ENCODE peak calls at places on chromosomes 4 and X, in nine cellular contexts. M is left ventricle myocardium inferior, K is A549, T is upper lobe of right lung, D is IMR-90, V is psoas muscle, W is aorta, I is heart left ventricle, G is mesenchymal stem cell. A is an unnamed sample. For H3K9me3, the result is how much of the 10 kb centered on the place peaks cover.

GRCh38 chr4:61521451-61521850 is 321.3 kb downstream of the ADGRL3 start:
- DNase-seq in T (no peak), I (no peak), D (no peak), W (no peak), G (no peak), M (no peak), K (no peak), V (no peak), A (no peak)

GRCh38 chr4:35124116-35124515 is 1120.2 kb downstream of the ARAP2 start:
- DNase-seq in V (no peak), W (no peak), D (no peak), M (no peak), I (no peak), K (no peak), G (peak), T (no peak), A (no peak)

GRCh38 chr4:57490520-57490919 is 380.3 kb upstream of the IGFBP7 start:
- DNase-seq in M (no peak), K (peak), G (no peak), I (peak), T (no peak), D (no peak), V (no peak), W (no peak), A (no peak)

GRCh38 chrX:40078489-40079288 is 19.1 kb downstream of the BCOR start:
- DNase-seq in T (no peak), G (no peak), D (no peak), W (peak), I (peak), K (no peak), M (no peak), V (no peak), A (no peak)

GRCh38 chr4:67151376-67152343 is 393.6 kb downstream of the CENPC start:
- DNase-seq in D (no peak), M (no peak), I (no peak), G (no peak), W (no peak), T (no peak), K (no peak), V (no peak), A (no peak)

GRCh38 chr4:100289530-100289888 is 99.2 kb upstream of the DDIT4L start:
- DNase-seq in M (no peak), K (no peak), W (no peak), D (no peak), T (no peak), I (no peak), V (no peak), G (no peak), A (no peak)

GRCh38 chr4:37101196-37101595 is 143.3 kb upstream of the NWD2 start:
- DNase-seq in V (no peak), G (no peak), T (no peak), M (no peak), I (no peak), D (no peak), K (no peak), W (no peak), A (no peak)

GRCh38 chrX:16695079-16695676 is 17.3 kb downstream of the CTPS2 start:
- DNase-seq in T (peak), D (peak), M (peak), K (peak), W (peak), V (peak), G (peak), I (peak), A (peak)

GRCh38 chr4:116839826-116840225 is 245.6 kb downstream of the TRAM1L1 start:
- DNase-seq in I (peak), K (no peak), D (no peak), G (peak), V (no peak), M (no peak), T (no peak), W (no peak), A (no peak)

GRCh38 chrX:13092455-13092941 is 48.1 kb upstream of the FAM9C start:
- DNase-seq in K (no peak), D (no peak), T (peak), W (peak), V (peak), G (no peak), I (no peak), M (no peak), A (no peak)
- H3K27ac ChIP-seq in K (peak), D (no peak), T (peak), W (no peak), V (no peak), G (no peak), I (no peak), M (peak), A (no peak)

DNA sequence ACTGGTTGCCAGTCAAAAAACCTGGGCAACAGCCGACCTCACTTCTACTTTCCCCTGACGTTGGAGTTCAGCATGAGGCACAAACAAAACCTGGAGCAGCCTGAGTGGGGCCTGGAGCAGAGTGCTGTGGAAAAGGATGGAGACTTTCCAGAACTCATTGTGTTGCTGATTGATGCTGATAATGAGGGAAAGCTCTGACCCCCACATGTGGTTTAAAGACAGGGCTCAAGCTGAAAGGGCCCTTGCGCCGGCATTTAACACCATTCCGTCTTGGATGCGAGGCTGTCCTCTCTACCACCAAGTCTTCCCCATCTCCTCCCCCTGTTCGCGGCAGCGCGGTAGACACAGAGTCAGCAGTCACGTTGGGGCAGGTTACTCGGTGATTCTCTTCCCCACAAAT is 630 bp downstream of the CCDC158 start:
- DNase-seq in M (no peak), V (no peak), T (no peak), G (no peak), D (no peak), K (no peak), W (no peak), I (no peak), A (no peak)
- H3K4me3 ChIP-seq in M (peak), V (peak), T (peak), G (no peak), D (no peak), K (no peak), W (peak), I (no peak), A (peak)

GRCh38 chrX:49276671-49277519 is 7.3 kb downstream of the PPP1R3F start:
- DNase-seq in W (no peak), G (no peak), I (no peak), M (no peak), V (no peak), K (no peak), D (peak), T (no peak), A (no peak)
- H3K9me3 ChIP-seq in W (under half), G (under half), I (under half), M (under half), V (under half), K (under half), D (under half), T (under half), A (under half)

DNA sequence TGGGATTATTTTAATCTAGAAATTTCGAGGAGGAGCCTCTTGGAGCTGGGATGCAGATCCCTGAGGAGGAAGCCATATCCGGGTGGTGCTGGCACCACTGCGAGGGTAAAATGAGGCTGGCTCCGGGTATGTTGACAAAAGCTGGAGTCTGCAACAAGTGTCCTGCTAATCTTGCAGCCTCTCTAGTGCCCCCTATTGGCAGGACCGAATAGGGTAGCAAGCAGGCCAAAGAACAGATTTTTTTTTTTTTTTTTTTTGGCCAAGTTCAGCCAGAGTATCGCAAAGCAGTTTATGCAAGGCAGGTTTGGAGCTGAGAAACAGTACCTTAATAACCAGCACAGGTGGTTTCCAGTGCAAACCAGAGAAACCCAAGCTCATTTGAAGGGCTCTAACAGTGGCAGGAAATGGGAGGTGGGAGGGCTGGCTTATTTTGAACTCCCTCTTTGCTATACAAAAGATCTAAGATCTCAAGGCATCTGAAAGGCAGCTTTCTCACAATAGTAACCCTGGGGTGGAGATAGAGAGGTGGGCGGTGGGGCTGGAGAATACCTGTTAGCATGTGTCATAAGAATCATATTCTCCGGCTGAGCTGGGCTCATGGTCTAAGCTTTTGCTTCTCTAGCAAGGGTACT is 38.2 kb upstream of the OCIAD2 start:
- DNase-seq in M (no peak), G (no peak), K (peak), D (no peak), I (no peak), V (no peak), T (no peak), W (no peak), A (no peak)
- H3K27ac ChIP-seq in M (no peak), G (no peak), K (no peak), D (no peak), I (no peak), V (no peak), T (no peak), W (no peak), A (no peak)

GRCh38 chrX:68627986-68628385 is 19.5 kb upstream of the STARD8 start:
- DNase-seq in T (no peak), V (no peak), I (no peak), D (no peak), G (no peak), W (no peak), M (no peak), K (no peak), A (no peak)

GRCh38 chrX:68632491-68632890 is 15.0 kb upstream of the STARD8 start:
- DNase-seq in D (no peak), K (no peak), V (no peak), I (no peak), T (no peak), W (no peak), G (no peak), M (no peak), A (no peak)

GRCh38 chrX:68634649-68635227 is 12.7 kb upstream of the STARD8 start:
- DNase-seq in K (no peak), V (no peak), W (no peak), G (no peak), D (peak), M (no peak), I (no peak), T (no peak), A (no peak)

GRCh38 chrX:68631331-68631730 is 16.1 kb upstream of the STARD8 start:
- DNase-seq in M (no peak), G (no peak), K (no peak), I (no peak), D (no peak), T (no peak), W (no peak), V (no peak), A (no peak)

GRCh38 chrX:68633981-68634380 is 13.5 kb upstream of the STARD8 start:
- DNase-seq in T (no peak), V (no peak), D (no peak), M (no peak), G (no peak), I (no peak), K (no peak), W (no peak), A (no peak)
- H3K4me3 ChIP-seq in T (no peak), V (no peak), D (no peak), M (no peak), G (no peak), I (no peak), K (no peak), W (no peak), A (no peak)

DNA sequence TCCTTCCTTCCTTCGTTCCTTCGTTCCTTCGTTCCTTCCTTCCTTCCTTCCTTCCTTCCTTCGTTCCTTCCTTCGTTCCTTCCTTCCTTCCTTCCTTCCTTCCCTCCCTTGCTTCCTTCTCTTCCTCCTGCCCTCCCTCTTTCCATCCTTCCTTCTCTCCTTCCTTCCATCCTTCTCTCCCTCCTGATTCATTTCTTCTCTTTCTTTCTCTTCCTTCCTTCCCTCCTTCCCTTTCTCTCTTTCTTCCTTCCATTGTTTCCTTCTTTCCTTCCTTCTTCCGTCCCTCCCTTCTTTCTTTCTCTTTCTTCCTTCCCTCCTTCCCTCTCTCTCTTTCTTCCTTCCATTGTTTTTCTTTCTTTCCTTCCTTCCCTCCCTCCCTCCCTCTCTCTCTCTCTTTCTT is 14.5 kb downstream of the CSF2RA start:
- DNase-seq in T (no peak), I (no peak), D (no peak), V (no peak), W (no peak), K (no peak), G (no peak), M (no peak), A (no peak)
- H3K9me3 ChIP-seq in T (under half), I (under half), D (under half), V (under half), W (under half), K (under half), G (under half), M (under half), A (under half)

GRCh38 chrX:15418707-15419181 is 34.5 kb upstream of the VEGFD start:
- DNase-seq in K (no peak), T (no peak), V (no peak), D (no peak), W (no peak), I (no peak), M (no peak), G (no peak), A (no peak)

GRCh38 chrX:15418041-15418706 is 34.0 kb upstream of the VEGFD start:
- DNase-seq in M (no peak), T (no peak), I (no peak), V (no peak), W (no peak), D (peak), K (no peak), G (no peak), A (no peak)

GRCh38 chrX:15410430-15410829 is 26.2 kb upstream of the VEGFD start:
- DNase-seq in T (no peak), I (no peak), W (no peak), D (no peak), K (no peak), M (no peak), V (no peak), G (no peak), A (no peak)

GRCh38 chrX:15413101-15413500 is 28.9 kb upstream of the VEGFD start:
- DNase-seq in T (no peak), D (no peak), M (no peak), G (no peak), V (no peak), I (peak), K (no peak), W (no peak), A (no peak)

DNA sequence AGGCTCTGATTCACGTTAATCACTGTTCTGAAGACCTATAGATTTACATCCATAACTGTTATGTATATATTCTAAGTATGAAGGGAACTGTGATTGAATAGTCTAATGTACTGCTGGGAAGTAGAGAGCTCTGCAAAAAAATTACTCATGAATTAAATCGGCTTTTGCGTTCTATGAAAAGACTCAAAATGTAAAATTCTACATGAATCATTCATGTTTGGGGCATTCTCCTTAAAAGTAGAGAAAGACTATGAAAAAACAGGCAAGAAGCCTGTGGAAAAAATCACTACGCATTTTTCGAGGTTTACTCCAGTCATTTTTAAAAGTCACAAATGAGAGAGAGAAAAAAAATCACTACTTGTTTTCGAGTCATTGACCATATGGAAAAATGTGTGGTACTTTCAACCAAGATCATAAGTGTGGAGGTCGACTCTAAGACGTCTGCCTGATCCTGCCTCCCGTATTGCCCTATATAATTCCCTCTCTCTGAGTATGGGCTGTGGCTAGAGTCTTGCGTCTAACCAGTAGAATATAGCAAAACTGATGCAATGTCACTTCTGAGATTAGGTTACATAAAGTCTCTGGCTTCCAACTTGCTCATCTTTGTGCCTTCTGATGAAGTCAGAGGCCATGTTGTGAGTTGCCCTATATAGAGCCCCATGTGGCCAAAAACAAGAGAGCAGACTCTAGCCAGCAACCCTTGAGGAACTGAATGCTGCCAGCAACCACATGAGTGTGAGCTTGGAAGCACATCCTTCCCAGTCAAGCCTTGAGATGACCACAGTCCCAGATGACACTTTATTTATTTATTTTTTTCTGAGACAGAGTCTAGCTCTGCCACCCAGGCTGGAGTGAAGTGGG is 32.1 kb upstream of the VEGFD start:
- DNase-seq in K (peak), V (no peak), I (no peak), D (no peak), G (no peak), T (no peak), W (no peak), M (no peak), A (no peak)
- H3K27ac ChIP-seq in K (no peak), V (no peak), I (no peak), D (no peak), G (no peak), T (no peak), W (no peak), M (no peak), A (no peak)